ENCODE peak calls at places on chromosomes 4 and X, in five cellular contexts. K, A, C, I and Y are unnamed samples. For H3K9me3 and H3K4me1, the result is how much of the 10 kb centered on the place peaks cover.

GRCh38 chrX:129318375-129318774 is 204.9 kb downstream of the SMARCA1 start:
- DNase-seq in C (no peak), I (peak), A (peak), K (peak), Y (no peak)

GRCh38 chr4:149031399-149031798 is 589.2 kb upstream of the NR3C2 start:
- DNase-seq in K (no peak), C (peak), I (no peak), A (peak), Y (no peak)

GRCh38 chrX:53440631-53441517 is 6.7 kb upstream of the HSD17B10 start:
- DNase-seq in K (peak), I (peak), C (peak), A (peak), Y (no peak)

GRCh38 chr4:182314537-182314936 is 71.3 kb downstream of the TENM3 start:
- DNase-seq in I (no peak), C (no peak), A (no peak), K (no peak), Y (no peak)

GRCh38 chr4:6494431-6495295 is 22.2 kb upstream of the PPP2R2C start:
- DNase-seq in C (no peak), K (no peak), I (no peak), A (no peak), Y (no peak)

GRCh38 chr4:61445374-61446063 is 245.4 kb downstream of the ADGRL3 start:
- DNase-seq in A (no peak), C (no peak), I (no peak), K (no peak), Y (no peak)

GRCh38 chrX:111168314-111168713 is 72.3 kb downstream of the PAK3 start:
- DNase-seq in A (peak), I (peak), K (no peak), C (no peak), Y (no peak)

GRCh38 chrX:23381688-23382087 is 47.0 kb downstream of the PTCHD1 start:
- DNase-seq in A (no peak), C (no peak), I (no peak), K (no peak), Y (no peak)

GRCh38 chrX:96579252-96579651 is 105.4 kb upstream of the DIAPH2 start:
- DNase-seq in C (no peak), I (no peak), A (no peak), K (no peak), Y (no peak)

GRCh38 chr4:663438-664428 is 10.3 kb downstream of the ATP5ME start:
- DNase-seq in K (no peak), A (no peak), I (peak), C (no peak), Y (peak)

GRCh38 chrX:131763674-131764073 is 219.8 kb downstream of the OR13H1 start:
- DNase-seq in K (peak), C (no peak), A (peak), I (peak), Y (peak)

GRCh38 chr4:112563431-112564200 is 47.6 kb upstream of the NEUROG2 start:
- DNase-seq in A (no peak), K (no peak), C (no peak), I (peak), Y (no peak)

GRCh38 chr4:119266153-119266552 is 53.6 kb downstream of the USP53 start:
- DNase-seq in I (no peak), A (no peak), C (no peak), K (no peak), Y (no peak)

GRCh38 chrX:56248492-56248891 is 16.3 kb downstream of the KLF8 start:
- DNase-seq in K (peak), A (peak), I (peak), C (no peak), Y (peak)

GRCh38 chr4:152620915-152621314 is 58.9 kb downstream of the TMEM154 start:
- DNase-seq in I (no peak), C (no peak), K (no peak), A (no peak), Y (no peak)

GRCh38 chrX:15468036-15468435 is 25.1 kb downstream of the PIR start:
- DNase-seq in C (no peak), A (peak), K (no peak), I (peak), Y (no peak)

GRCh38 chr4:140834866-140835495 is 78.8 kb upstream of the TBC1D9 start:
- DNase-seq in A (no peak), C (no peak), I (no peak), K (no peak), Y (no peak)

GRCh38 chr4:112234952-112235609 is 3.5 kb downstream of the AP1AR start:
- DNase-seq in I (peak), C (peak), K (peak), A (peak), Y (peak)

GRCh38 chr4:186775867-186776266 is 52.2 kb upstream of the FAT1 start:
- DNase-seq in I (no peak), A (peak), K (no peak), C (no peak), Y (no peak)

GRCh38 chr4:176123710-176124407 is 58.2 kb downstream of the WDR17 start:
- DNase-seq in A (no peak), I (peak), C (peak), K (no peak), Y (no peak)

GRCh38 chr4:29081230-29081955 is 1638.8 kb upstream of the PCDH7 start:
- DNase-seq in C (no peak), I (no peak), K (no peak), A (peak), Y (no peak)

GRCh38 chrX:68995386-68995779 is 166.6 kb downstream of the EFNB1 start:
- DNase-seq in I (no peak), C (no peak), K (no peak), A (no peak), Y (no peak)

GRCh38 chrX:111779582-111779981 is 96.4 kb upstream of the TRPC5OS start:
- DNase-seq in K (no peak), I (no peak), A (no peak), C (no peak), Y (no peak)

GRCh38 chr4:146844761-146845160 is 100.9 kb downstream of the TTC29 start:
- DNase-seq in C (no peak), K (no peak), A (no peak), I (no peak), Y (no peak)

GRCh38 chr4:19776929-19777328 is 474.8 kb upstream of the SLIT2 start:
- DNase-seq in I (no peak), K (no peak), C (no peak), A (peak), Y (no peak)

GRCh38 chrX:78979789-78980464 is 34.7 kb downstream of the P2RY10 start:
- DNase-seq in K (no peak), C (no peak), A (no peak), I (no peak), Y (no peak)

GRCh38 chr4:188403272-188403671 is 264.0 kb downstream of the TRIML1 start:
- DNase-seq in C (no peak), A (no peak), I (peak), K (no peak), Y (no peak)

GRCh38 chr4:92064574-92064973 is 239.2 kb upstream of the GRID2 start:
- DNase-seq in I (no peak), K (no peak), C (no peak), A (no peak), Y (no peak)

GRCh38 chr4:92059615-92060014 is 244.2 kb upstream of the GRID2 start:
- DNase-seq in A (no peak), C (peak), I (no peak), K (no peak), Y (no peak)

GRCh38 chr4:92060333-92060732 is 243.4 kb upstream of the GRID2 start:
- DNase-seq in I (no peak), K (no peak), C (no peak), A (no peak), Y (no peak)
- H3K9me3 ChIP-seq in I (under half), K (under half), C (under half), A (under half), Y (under half)

GRCh38 chr4:15778191-15778741 is at the start of gene CD38:
- DNase-seq in I (peak), C (no peak), K (peak), A (no peak), Y (no peak)
- H3K27ac ChIP-seq in I (no peak), C (no peak), K (peak), A (no peak), Y (peak)

GRCh38 chrX:10023821-10024220 is 56.7 kb downstream of the CLDN34 start:
- DNase-seq in I (no peak), K (no peak), C (no peak), A (no peak), Y (no peak)
- H3K4me1 ChIP-seq in I (under half), K (half or more), C (under half), A (under half), Y (under half)

DNA sequence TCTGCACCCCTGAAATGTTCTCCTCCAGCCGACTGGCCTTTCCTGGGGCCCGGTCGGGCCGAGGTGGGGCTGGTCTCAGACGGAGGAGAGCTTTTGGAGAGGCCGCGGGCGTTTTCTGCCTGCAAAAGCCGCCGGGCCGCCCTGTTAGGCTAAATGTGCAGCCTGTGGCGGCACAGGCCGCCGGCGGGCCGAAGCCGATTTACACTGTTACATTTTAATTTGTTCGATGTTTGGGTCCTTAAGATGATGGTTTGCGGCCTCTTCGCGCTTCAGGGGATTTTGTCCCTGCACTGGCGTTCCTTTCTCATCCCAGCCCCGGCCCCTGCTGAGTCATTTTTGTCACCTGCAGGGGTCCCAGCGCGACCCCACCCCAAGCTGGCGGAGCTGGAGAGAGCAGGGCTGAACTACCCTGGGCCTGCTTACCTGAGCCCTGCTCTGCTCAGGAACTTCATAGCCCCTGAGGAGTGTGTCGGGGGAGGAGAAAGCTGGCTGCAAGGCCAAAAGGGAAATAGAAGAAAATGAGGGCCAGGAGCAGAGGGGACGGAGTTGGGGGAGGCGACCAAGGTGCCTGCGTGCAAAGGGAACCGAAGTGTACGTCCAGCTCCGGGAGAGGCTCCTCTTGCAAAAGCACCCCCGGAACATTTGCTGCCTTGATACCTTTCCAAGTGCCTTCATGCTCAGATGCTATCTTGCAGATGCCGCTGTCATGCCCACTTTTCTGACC is 861 bp upstream of the RBBP7 start:
- DNase-seq in A (no peak), K (no peak), C (peak), I (peak), Y (peak)
- H3K9me3 ChIP-seq in A (under half), K (under half), C (under half), I (under half), Y (under half)

DNA sequence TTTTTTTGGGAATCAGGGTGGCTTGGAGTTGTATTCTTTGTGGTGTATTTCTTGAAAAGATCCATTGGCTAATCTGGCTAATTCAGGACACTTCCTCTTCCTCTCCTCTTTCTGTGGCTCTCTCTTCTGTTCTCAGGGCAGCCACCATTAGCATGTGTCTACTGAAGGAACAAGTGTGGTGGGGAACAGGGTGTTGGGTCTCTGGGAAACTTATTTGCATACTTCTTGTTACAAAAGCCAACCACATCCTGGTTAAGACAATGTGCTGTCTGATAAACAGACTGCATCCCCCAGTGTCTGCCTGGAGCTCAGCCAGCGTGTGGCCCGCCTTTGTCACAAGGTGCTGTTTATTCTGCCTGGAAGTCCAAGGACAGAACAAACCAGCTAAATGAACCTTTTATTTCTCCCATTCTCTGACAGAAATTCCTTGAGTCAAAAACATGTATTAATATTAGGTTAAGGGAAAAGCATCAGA is 203.4 kb downstream of the SPRY1 start:
- DNase-seq in C (peak), I (peak), K (no peak), A (peak), Y (peak)
- H3K27ac ChIP-seq in C (no peak), I (no peak), K (peak), A (peak), Y (no peak)

GRCh38 chr4:128353791-128354190 is 66.2 kb upstream of the PGRMC2 start:
- DNase-seq in K (no peak), I (no peak), C (no peak), A (peak), Y (no peak)

GRCh38 chr4:128355301-128355700 is 67.7 kb upstream of the PGRMC2 start:
- DNase-seq in A (no peak), K (peak), C (no peak), I (peak), Y (no peak)

GRCh38 chr4:128357286-128357685 is 69.7 kb upstream of the PGRMC2 start:
- DNase-seq in C (no peak), K (no peak), A (no peak), I (no peak), Y (no peak)

GRCh38 chr4:128351502-128351901 is 63.9 kb upstream of the PGRMC2 start:
- DNase-seq in K (no peak), I (no peak), A (no peak), C (no peak), Y (no peak)

DNA sequence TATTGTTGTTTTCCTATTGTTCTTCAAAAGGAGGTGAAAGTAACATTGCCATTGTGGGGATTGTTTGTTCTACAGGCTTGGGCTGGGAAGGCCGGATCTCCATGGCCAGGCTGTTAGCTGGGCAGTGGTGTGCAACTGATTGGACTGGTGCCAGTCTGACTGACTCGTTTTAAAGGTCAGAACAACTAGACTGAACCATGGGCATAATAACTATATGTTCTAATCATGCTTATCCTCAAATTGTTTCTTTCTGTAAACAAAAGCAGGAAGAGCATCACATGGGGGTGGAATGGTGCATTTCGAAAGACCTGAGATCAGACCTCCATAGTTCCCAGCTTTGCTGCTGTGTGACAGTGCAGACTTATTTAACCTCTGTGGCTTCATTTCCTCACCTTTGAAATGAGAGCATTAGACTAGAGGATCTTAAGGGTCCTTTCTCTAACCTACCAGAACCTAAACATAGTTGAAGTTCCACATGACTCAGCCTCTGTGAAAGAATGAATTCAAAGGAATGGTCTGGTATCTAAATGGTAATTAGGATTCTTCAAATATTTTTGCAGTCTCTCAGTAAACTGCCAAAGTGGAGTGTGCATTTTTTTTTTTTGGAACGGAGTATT is 66.7 kb upstream of the PGRMC2 start:
- DNase-seq in A (peak), K (peak), I (peak), C (peak), Y (no peak)
- H3K4me1 ChIP-seq in A (under half), K (half or more), I (under half), C (under half), Y (under half)